ENCODE peak calls at places on chromosomes 7 and 10, in eight cellular contexts. V is NB4, U is tibial nerve, C is cardiac muscle cell, Z is ovary, J is endodermal cell, A is body of pancreas, B is Panc1. T is an unnamed sample.
A peak's percentile ranks its signal among the peaks of the same experiment; 100 is the strongest.

GRCh38 chr10:76149602-76150138 is 718.2 kb downstream of the LRMDA start:
- DNase-seq in J (peak; percentile 69), A (no peak), U (no peak), B (no peak), C (no peak), Z (no peak), V (no peak), T (no peak)

GRCh38 chr10:43623351-43623750 is 17.1 kb downstream of the ZNF485 start:
- DNase-seq in B (no peak), J (no peak), Z (no peak), C (peak; percentile 14), U (no peak), A (no peak), V (peak; percentile 67), T (no peak)

GRCh38 chr10:71767420-71768035 is 5.8 kb downstream of the VSIR start:
- DNase-seq in C (peak; percentile 74), U (peak; percentile 27), B (no peak), J (no peak), A (no peak), Z (peak; percentile 77), V (no peak), T (no peak)

GRCh38 chr7:10913457-10913856 is 60.2 kb upstream of the PHF14 start:
- DNase-seq in B (no peak), U (no peak), V (peak; percentile 38), Z (no peak), C (no peak), J (no peak), A (no peak), T (no peak)

GRCh38 chr10:114413398-114413797 is 9.1 kb upstream of the AFAP1L2 start:
- DNase-seq in J (no peak), Z (no peak), C (peak; percentile 21), B (no peak), V (peak; percentile 75), U (no peak), A (peak; percentile 79), T (no peak)

GRCh38 chr10:59587756-59588140 is 121.9 kb downstream of the SLC16A9 start:
- DNase-seq in V (no peak), A (no peak), Z (no peak), U (no peak), C (no peak), J (no peak), B (no peak), T (no peak)

GRCh38 chr7:84700563-84701370 is 486.1 kb downstream of the SEMA3D start:
- DNase-seq in U (no peak), C (peak; percentile 6), J (no peak), Z (no peak), V (no peak), A (no peak), B (no peak), T (no peak)

GRCh38 chr10:102240467-102241036 is 760 bp downstream of the PITX3 start:
- DNase-seq in V (no peak), J (peak; percentile 69), B (no peak), C (peak; percentile 15), A (no peak), U (no peak), Z (no peak), T (no peak)

GRCh38 chr10:116849271-116850057 is at the start of gene ENO4:
- DNase-seq in C (peak; percentile 87), Z (peak; percentile 90), U (peak; percentile 13), A (peak; percentile 91), V (no peak), J (peak; percentile 95), B (peak; percentile 79), T (peak; percentile 30)

GRCh38 chr10:2870654-2871053 is 196.7 kb upstream of the PFKP start:
- DNase-seq in J (no peak), V (no peak), Z (no peak), U (no peak), A (no peak), C (no peak), B (no peak), T (no peak)

GRCh38 chr7:6680146-6680545 is 26.6 kb downstream of the ZNF12 start:
- DNase-seq in A (no peak), C (no peak), J (no peak), U (no peak), B (no peak), V (no peak), Z (no peak), T (no peak)

GRCh38 chr7:131057524-131058065 is 270.1 kb upstream of the MKLN1 start:
- DNase-seq in J (no peak), B (no peak), V (no peak), Z (no peak), A (no peak), C (peak; percentile 47), U (no peak), T (no peak)

GRCh38 chr10:116274141-116274861 is 1.3 kb upstream of the GFRA1 start:
- DNase-seq in V (no peak), J (peak; percentile 81), A (peak; percentile 16), U (no peak), C (no peak), Z (no peak), B (no peak), T (no peak)

GRCh38 chr7:158649279-158649678 is 55.3 kb downstream of the NCAPG2 start:
- DNase-seq in Z (no peak), C (peak; percentile 90), J (no peak), A (peak; percentile 22), U (peak; percentile 60), V (no peak), B (peak; percentile 75), T (peak; percentile 81)

GRCh38 chr10:13701157-13701919 is 114.6 kb downstream of the PRPF18 start:
- DNase-seq in C (no peak), A (no peak), J (no peak), Z (no peak), V (no peak), B (no peak), U (no peak), T (no peak)

GRCh38 chr7:157611341-157611740 is 274.5 kb downstream of the DNAJB6 start:
- DNase-seq in J (no peak), V (no peak), U (no peak), A (no peak), C (no peak), Z (no peak), B (no peak), T (no peak)

GRCh38 chr10:92387289-92387940 is 96.4 kb downstream of the MARCHF5 start:
- DNase-seq in B (no peak), V (peak; percentile 83), A (peak; percentile 34), Z (no peak), U (no peak), C (peak; percentile 74), J (peak; percentile 97), T (peak; percentile 23)

GRCh38 chr10:95513941-95514392 is 47.2 kb downstream of the SORBS1 start:
- DNase-seq in J (no peak), A (peak; percentile 59), U (no peak), C (peak; percentile 43), V (no peak), Z (no peak), B (no peak), T (no peak)

GRCh38 chr7:16067695-16068094 is 353.6 kb downstream of the CRPPA start:
- DNase-seq in J (no peak), Z (no peak), V (no peak), U (peak; percentile 21), B (no peak), A (no peak), C (no peak), T (no peak)

GRCh38 chr10:68202965-68203358 is 29.0 kb downstream of the ATOH7 start:
- DNase-seq in J (no peak), U (no peak), V (peak; percentile 87), Z (no peak), A (no peak), B (no peak), C (peak; percentile 58), T (no peak)

GRCh38 chr10:74189999-74190421 is 39.0 kb downstream of the ADK start:
- DNase-seq in J (no peak), U (peak; percentile 20), A (no peak), Z (no peak), V (peak; percentile 88), C (peak; percentile 80), B (peak; percentile 73), T (peak; percentile 88)
- H3K4me3 ChIP-seq in J (no peak overlapping the region), U (peak overlapping the region; percentile 19), A (no peak overlapping the region), Z (no peak overlapping the region), V (peak overlapping the region; percentile 50), C (no peak overlapping the region), B (peak overlapping the region; percentile 4), T (peak overlapping the region; percentile 29)

GRCh38 chr10:24462889-24463552 is 254.1 kb downstream of the KIAA1217 start:
- DNase-seq in B (no peak), V (peak; percentile 6), J (no peak), A (no peak), Z (no peak), U (no peak), C (no peak), T (no peak)
- H3K4me3 ChIP-seq in B (no peak overlapping the region), V (no peak overlapping the region), J (no peak overlapping the region), A (no peak overlapping the region), Z (no peak overlapping the region), U (no peak overlapping the region), C (no peak overlapping the region), T (no peak overlapping the region)

GRCh38 chr10:89348458-89348857 is 20.7 kb downstream of the IFIT3 start:
- DNase-seq in U (no peak), J (no peak), A (no peak), V (no peak), B (no peak), C (no peak), Z (no peak), T (no peak)

GRCh38 chr10:89347706-89348457 is 20.1 kb downstream of the IFIT3 start:
- DNase-seq in Z (no peak), A (no peak), J (no peak), U (no peak), C (peak; percentile 33), V (peak; percentile 20), B (no peak), T (no peak)

GRCh38 chr10:89352039-89352597 is 24.3 kb downstream of the IFIT3 start:
- DNase-seq in C (peak; percentile 97), Z (no peak), U (no peak), J (no peak), B (no peak), V (no peak), A (peak; percentile 66), T (peak; percentile 78)

GRCh38 chr10:89352802-89353201 is 25.0 kb downstream of the IFIT3 start:
- DNase-seq in U (no peak), Z (no peak), B (no peak), V (no peak), J (no peak), A (no peak), C (peak; percentile 40), T (no peak)

DNA sequence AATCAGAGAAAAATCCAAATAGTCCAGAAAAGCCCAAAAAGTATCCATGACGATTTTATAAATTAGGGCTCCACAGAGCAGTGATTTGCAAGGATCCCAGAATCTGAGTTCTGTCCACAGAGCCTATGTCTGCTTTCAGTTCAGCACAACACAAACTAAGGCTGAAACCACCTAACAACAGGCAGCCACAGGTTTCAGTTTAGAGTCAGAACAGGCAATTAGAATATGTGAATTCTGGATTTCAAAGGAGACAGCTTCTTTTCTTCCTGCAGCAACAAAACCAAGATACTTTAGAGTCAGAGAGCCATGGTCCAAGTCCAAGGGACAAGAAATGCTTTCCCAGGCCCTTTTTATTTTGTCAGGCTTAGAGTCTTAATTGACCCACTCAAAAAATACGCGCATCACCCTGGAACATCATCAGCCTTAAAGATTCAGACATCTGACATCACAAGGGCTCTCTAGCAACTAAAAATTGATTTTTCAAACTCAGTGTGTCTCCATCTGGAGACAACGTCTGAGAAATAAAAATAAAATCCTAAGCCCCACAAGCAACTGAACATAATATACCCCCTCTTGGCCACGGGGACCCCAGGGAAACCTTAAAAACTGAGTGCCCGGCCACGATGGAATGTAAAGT is 23.7 kb downstream of the IFIT3 start:
- DNase-seq in U (no peak), V (no peak), A (no peak), Z (no peak), B (no peak), C (peak; percentile 39), J (no peak), T (no peak)
- H3K4me3 ChIP-seq in U (no peak overlapping the region), V (no peak overlapping the region), A (no peak overlapping the region), Z (no peak overlapping the region), B (no peak overlapping the region), C (no peak overlapping the region), J (no peak overlapping the region), T (no peak overlapping the region)

GRCh38 chr10:132396495-132397035 is 435 bp upstream of the PWWP2B start:
- DNase-seq in C (peak; percentile 56), J (peak; percentile 82), B (no peak), V (peak; percentile 82), Z (peak; percentile 73), U (no peak), A (peak; percentile 74), T (no peak)
- H3K4me3 ChIP-seq in C (peak overlapping the region; percentile 62), J (peak overlapping the region; percentile 66), B (peak overlapping the region; percentile 63), V (no peak overlapping the region), Z (peak overlapping the region; percentile 74), U (peak overlapping the region; percentile 97), A (no peak overlapping the region), T (peak overlapping the region; percentile 41)

T was measured in skeletal muscle cell.